ENCODE peak calls at places on chromosomes 5 and 9, in nine cellular contexts. C is CD4-positive, alpha-beta memory T cell; O is brain microvascular endothelial cell; D is fibroblast of pulmonary artery; G is PC-3; I is AG09309; U is GM23338; Y is cardiac fibroblast; B is tibial nerve. K is an unnamed sample.

GRCh38 chr9:118767571-118767970 is 601.7 kb downstream of the BRINP1 start:
- DNase-seq in C (no peak), O (no peak), D (no peak), G (no peak), I (no peak), U (no peak), Y (no peak), B (no peak), K (no peak)

GRCh38 chr5:149808264-149808982 is 78.3 kb downstream of the PPARGC1B start:
- DNase-seq in C (no peak), O (no peak), D (no peak), G (no peak), I (no peak), U (no peak), Y (no peak), B (no peak), K (no peak)

GRCh38 chr5:83745821-83746220 is 25.2 kb upstream of the HAPLN1 start:
- DNase-seq in C (no peak), O (no peak), D (no peak), G (no peak), I (no peak), U (no peak), Y (peak), B (no peak), K (no peak)

GRCh38 chr5:35198096-35198495 is 32.2 kb downstream of the PRLR start:
- DNase-seq in C (no peak), O (peak), D (peak), G (peak), I (peak), U (no peak), Y (peak), B (no peak), K (no peak)

GRCh38 chr5:143887302-143887638 is 75.3 kb downstream of the HMHB1 start:
- DNase-seq in C (no peak), O (peak), D (peak), G (peak), I (peak), U (no peak), Y (peak), B (no peak), K (no peak)

GRCh38 chr5:107567901-107568671 is 102.7 kb downstream of the EFNA5 start:
- DNase-seq in C (no peak), O (no peak), D (no peak), G (no peak), I (no peak), U (no peak), Y (no peak), B (no peak), K (no peak)

GRCh38 chr9:125374443-125375309 is 113.0 kb downstream of the GAPVD1 start:
- DNase-seq in C (peak), O (peak), D (peak), G (peak), I (peak), U (peak), Y (peak), B (peak), K (peak)

GRCh38 chr5:132254321-132254977 is 3.0 kb upstream of the PDLIM4 start:
- DNase-seq in C (no peak), O (no peak), D (no peak), G (no peak), I (no peak), U (no peak), Y (no peak), B (peak), K (no peak)

GRCh38 chr5:951940-952596 is 56.5 kb upstream of the NKD2 start:
- DNase-seq in C (no peak), O (no peak), D (no peak), G (no peak), I (no peak), U (no peak), Y (no peak), B (no peak), K (no peak)

GRCh38 chr5:36177715-36178556 is 26.0 kb downstream of the SKP2 start:
- DNase-seq in C (no peak), O (peak), D (peak), G (peak), I (no peak), U (peak), Y (peak), B (no peak), K (no peak)

GRCh38 chr9:20558609-20559016 is 63.7 kb downstream of the MLLT3 start:
- DNase-seq in C (no peak), O (peak), D (peak), G (peak), I (peak), U (peak), Y (peak), B (no peak), K (no peak)

GRCh38 chr9:4375424-4376195 is 75.7 kb upstream of the GLIS3 start:
- DNase-seq in C (no peak), O (peak), D (peak), G (peak), I (peak), U (peak), Y (peak), B (no peak), K (no peak)

GRCh38 chr9:29969856-29970647 is 2396.8 kb upstream of the C9orf72 start:
- DNase-seq in C (no peak), O (no peak), D (no peak), G (no peak), I (no peak), U (no peak), Y (no peak), B (no peak), K (no peak)

GRCh38 chr5:160556886-160557285 is 135.2 kb downstream of the PTTG1 start:
- DNase-seq in C (no peak), O (no peak), D (no peak), G (peak), I (peak), U (no peak), Y (peak), B (no peak), K (no peak)

GRCh38 chr9:135330307-135330631 is 149.3 kb upstream of the PPP1R26 start:
- DNase-seq in C (no peak), O (no peak), D (no peak), G (no peak), I (no peak), U (no peak), Y (no peak), B (no peak), K (no peak)

GRCh38 chr9:134209731-134210311 is 45.5 kb upstream of the RNU6ATAC start:
- DNase-seq in C (no peak), O (no peak), D (no peak), G (no peak), I (no peak), U (no peak), Y (no peak), B (no peak), K (no peak)

GRCh38 chr5:35855221-35855620 is 1.5 kb upstream of the IL7R start:
- DNase-seq in C (peak), O (no peak), D (no peak), G (peak), I (no peak), U (no peak), Y (no peak), B (no peak), K (no peak)

GRCh38 chr5:98461485-98461884 is 312.0 kb upstream of the RGMB start:
- DNase-seq in C (no peak), O (no peak), D (no peak), G (no peak), I (no peak), U (no peak), Y (no peak), B (no peak), K (no peak)
- H3K4me3 ChIP-seq in C (no peak), O (no peak), D (no peak), G (no peak), I (no peak), U (no peak), Y (no peak), B (no peak), K (no peak)

GRCh38 chr5:119273391-119273839 is 82.4 kb upstream of the TNFAIP8 start:
- DNase-seq in C (peak), O (no peak), D (no peak), G (no peak), I (no peak), U (no peak), Y (no peak), B (no peak), K (no peak)
- H3K4me3 ChIP-seq in C (peak), O (no peak), D (no peak), G (no peak), I (no peak), U (no peak), Y (no peak), B (no peak), K (peak)

GRCh38 chr9:130100681-130101080 is 47.0 kb downstream of the GPR107 start:
- DNase-seq in C (no peak), O (no peak), D (no peak), G (no peak), I (no peak), U (no peak), Y (no peak), B (no peak), K (no peak)
- H3K4me3 ChIP-seq in C (no peak), O (no peak), D (no peak), G (no peak), I (no peak), U (no peak), Y (no peak), B (no peak), K (no peak)

GRCh38 chr9:78109075-78109474 is 77.5 kb upstream of the GNAQ start:
- DNase-seq in C (no peak), O (no peak), D (no peak), G (no peak), I (no peak), U (no peak), Y (no peak), B (no peak), K (no peak)

GRCh38 chr9:78101247-78101646 is 69.6 kb upstream of the GNAQ start:
- DNase-seq in C (no peak), O (no peak), D (no peak), G (no peak), I (no peak), U (no peak), Y (no peak), B (no peak), K (no peak)

GRCh38 chr9:78103971-78104433 is 72.4 kb upstream of the GNAQ start:
- DNase-seq in C (no peak), O (no peak), D (no peak), G (no peak), I (no peak), U (no peak), Y (no peak), B (no peak), K (peak)
- H3K4me3 ChIP-seq in C (no peak), O (no peak), D (no peak), G (no peak), I (no peak), U (no peak), Y (no peak), B (no peak), K (no peak)

DNA sequence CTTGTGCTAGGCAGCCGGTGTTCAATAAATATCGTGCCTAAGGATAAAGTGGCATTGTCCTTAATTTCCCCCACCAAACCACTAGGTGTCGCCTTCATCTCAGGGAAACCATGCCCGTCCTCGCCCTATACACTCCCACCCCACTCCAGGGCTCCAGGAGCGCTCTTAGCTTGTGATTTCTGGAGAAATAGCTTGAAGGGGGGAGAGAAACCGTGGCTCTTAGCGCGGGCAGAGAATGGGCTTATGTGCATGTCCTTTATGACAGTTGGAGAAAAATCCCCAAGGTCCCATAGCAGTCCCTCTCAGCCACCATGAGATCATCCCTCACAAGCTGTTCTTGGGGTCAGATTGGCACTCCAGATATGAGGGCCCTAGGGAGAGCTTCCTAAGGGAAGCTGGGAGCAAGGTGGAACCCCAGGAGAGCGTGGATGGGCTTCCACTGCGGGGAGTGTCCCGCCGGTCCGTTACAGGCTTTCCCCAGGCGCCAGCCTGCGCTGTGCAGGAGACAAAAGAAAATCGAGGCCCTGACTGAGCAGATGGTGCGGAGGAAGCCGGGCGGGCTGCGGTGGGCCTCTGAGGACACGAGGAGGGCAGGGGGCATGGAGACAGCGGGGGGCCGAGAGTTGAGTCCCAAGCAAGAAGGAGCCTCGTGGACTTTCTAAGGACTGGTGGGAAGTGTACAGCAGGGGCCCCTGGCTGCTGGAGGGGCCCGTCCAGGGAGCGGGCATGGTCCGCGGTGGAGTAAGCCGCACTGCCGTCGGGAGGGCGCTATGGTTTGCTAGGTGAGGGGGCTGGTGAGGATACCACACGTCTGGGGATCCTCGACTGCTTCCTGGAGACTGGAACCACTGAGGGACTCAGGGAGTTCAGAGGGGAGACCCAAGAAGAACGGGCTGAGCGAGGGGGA is 753 bp upstream of the NPR2 start:
- DNase-seq in C (peak), O (peak), D (peak), G (peak), I (peak), U (peak), Y (peak), B (peak), K (peak)
- H3K4me3 ChIP-seq in C (no peak), O (peak), D (no peak), G (no peak), I (peak), U (peak), Y (no peak), B (peak), K (no peak)

GRCh38 chr5:41010572-41010971 is 60.6 kb downstream of the MROH2B start:
- DNase-seq in C (no peak), O (no peak), D (no peak), G (no peak), I (no peak), U (no peak), Y (no peak), B (no peak), K (no peak)
- H3K4me3 ChIP-seq in C (no peak), O (no peak), D (no peak), G (no peak), I (no peak), U (no peak), Y (no peak), B (no peak), K (no peak)

GRCh38 chr9:38415846-38416245 is 8.4 kb downstream of the IGFBPL1 start:
- DNase-seq in C (no peak), O (no peak), D (no peak), G (no peak), I (no peak), U (no peak), Y (no peak), B (no peak), K (no peak)

GRCh38 chr9:38418366-38418765 is 5.9 kb downstream of the IGFBPL1 start:
- DNase-seq in C (no peak), O (no peak), D (no peak), G (no peak), I (no peak), U (no peak), Y (no peak), B (no peak), K (no peak)

GRCh38 chr9:38416461-38416860 is 7.8 kb downstream of the IGFBPL1 start:
- DNase-seq in C (no peak), O (no peak), D (no peak), G (no peak), I (no peak), U (no peak), Y (no peak), B (no peak), K (no peak)

GRCh38 chr9:38419216-38419615 is 5.0 kb downstream of the IGFBPL1 start:
- DNase-seq in C (no peak), O (no peak), D (no peak), G (no peak), I (no peak), U (peak), Y (no peak), B (no peak), K (no peak)

GRCh38 chr9:38417003-38417965 is 7.0 kb downstream of the IGFBPL1 start:
- DNase-seq in C (no peak), O (no peak), D (no peak), G (peak), I (no peak), U (peak), Y (no peak), B (no peak), K (no peak)
- H3K4me3 ChIP-seq in C (no peak), O (no peak), D (no peak), G (no peak), I (no peak), U (no peak), Y (no peak), B (no peak), K (no peak)

GRCh38 chr5:68282001-68282400 is 66.4 kb downstream of the PIK3R1 start:
- DNase-seq in C (no peak), O (no peak), D (no peak), G (no peak), I (no peak), U (no peak), Y (no peak), B (no peak), K (no peak)
- H3K4me3 ChIP-seq in C (peak), O (no peak), D (no peak), G (no peak), I (no peak), U (no peak), Y (no peak), B (no peak), K (peak)

K was measured in CD8-positive, alpha-beta memory T cell.